ENCODE peak calls at places on chromosomes 4 and X, in seven cellular contexts. X is bronchial epithelial cell, B is AG04450, H is right lobe of liver, M is nephron progenitor cell, O is fibroblast of pulmonary artery, L is coronary artery. G is an unnamed sample.
A peak's percentile ranks its signal among the peaks of the same experiment; 100 is the strongest.

GRCh38 chr4:36042122-36042970 is 202.0 kb downstream of the ARAP2 start:
- DNase-seq in L (no peak), X (no peak), O (no peak), M (no peak), H (no peak), B (no peak), G (no peak)

GRCh38 chrX:151974336-151975227 is at the start of gene GABRE:
- DNase-seq in H (peak; percentile 64), M (peak; percentile 74), L (peak; percentile 74), B (no peak), X (no peak), O (no peak), G (peak; percentile 46)

GRCh38 chrX:47146121-47146935 is 1.3 kb downstream of the RBM10 start:
- DNase-seq in M (no peak), H (no peak), B (no peak), O (no peak), X (peak; percentile 10), L (no peak), G (no peak)

GRCh38 chr4:117010695-117011094 is 74.7 kb downstream of the TRAM1L1 start:
- DNase-seq in H (no peak), L (no peak), O (no peak), X (no peak), M (no peak), B (no peak), G (no peak)

GRCh38 chr4:152289963-152290362 is 245.9 kb downstream of the FBXW7 start:
- DNase-seq in X (no peak), H (no peak), M (no peak), O (peak; percentile 16), L (no peak), B (no peak), G (peak; percentile 77)

GRCh38 chrX:132876509-132876837 is 82.0 kb downstream of the HS6ST2 start:
- DNase-seq in X (no peak), M (peak; percentile 63), O (no peak), H (no peak), B (no peak), L (no peak), G (no peak)

GRCh38 chr4:170014359-170015008 is 11.7 kb downstream of the MFAP3L start:
- DNase-seq in L (no peak), B (no peak), M (no peak), O (no peak), X (no peak), H (no peak), G (peak; percentile 68)

GRCh38 chr4:117093581-117093980 is 8.2 kb upstream of the TRAM1L1 start:
- DNase-seq in B (no peak), X (no peak), L (no peak), M (no peak), O (peak; percentile 11), H (no peak), G (no peak)

GRCh38 chrX:18887177-18887820 is 96.6 kb downstream of the PHKA2 start:
- DNase-seq in L (no peak), M (no peak), X (peak; percentile 25), H (peak; percentile 70), B (no peak), O (no peak), G (no peak)

GRCh38 chrX:115895678-115896329 is 274.7 kb upstream of the AGTR2 start:
- DNase-seq in H (no peak), B (no peak), O (no peak), M (no peak), X (no peak), L (no peak), G (no peak)

GRCh38 chr4:128757712-128758111 is 51.8 kb upstream of the JADE1 start:
- DNase-seq in O (no peak), M (peak; percentile 15), H (no peak), X (no peak), L (peak; percentile 77), B (no peak), G (peak; percentile 35)

GRCh38 chr4:41144812-41145211 is 69.5 kb downstream of the APBB2 start:
- DNase-seq in B (no peak), L (no peak), H (no peak), X (peak; percentile 65), M (no peak), O (no peak), G (no peak)

GRCh38 chr4:25842229-25842840 is 20.5 kb downstream of the SEL1L3 start:
- DNase-seq in X (no peak), L (peak; percentile 22), M (no peak), B (no peak), H (no peak), O (no peak), G (no peak)

GRCh38 chrX:130343411-130343810 is 3.7 kb downstream of the SLC25A14 start:
- DNase-seq in L (no peak), B (no peak), X (no peak), M (no peak), H (no peak), O (peak; percentile 22), G (peak; percentile 5)

GRCh38 chr4:2484993-2485392 is 16.1 kb downstream of the RNF4 start:
- DNase-seq in M (no peak), L (no peak), X (peak; percentile 11), B (no peak), H (peak; percentile 70), O (peak; percentile 32), G (peak; percentile 34)

GRCh38 chr4:100738388-100739165 is 220.8 kb upstream of the EMCN start:
- DNase-seq in M (no peak), O (peak; percentile 93), B (peak; percentile 29), X (peak; percentile 99), H (no peak), L (no peak), G (peak; percentile 98)

GRCh38 chrX:116272328-116272727 is 101.8 kb downstream of the AGTR2 start:
- DNase-seq in M (no peak), H (no peak), O (peak; percentile 96), L (no peak), X (peak; percentile 96), B (peak; percentile 34), G (peak; percentile 89)

GRCh38 chrX:153957224-153957623 is 12.8 kb upstream of the RENBP start:
- DNase-seq in X (no peak), M (no peak), H (no peak), B (no peak), O (no peak), L (no peak), G (no peak)

GRCh38 chrX:77442728-77443127 is 4.5 kb upstream of the FGF16 start:
- DNase-seq in O (peak; percentile 67), X (peak; percentile 89), M (no peak), H (no peak), L (no peak), B (peak; percentile 4), G (peak; percentile 90)

GRCh38 chr4:41022116-41022515 is 192.2 kb downstream of the APBB2 start:
- DNase-seq in H (no peak), B (no peak), L (no peak), O (no peak), M (no peak), X (no peak), G (no peak)

GRCh38 chrX:20071511-20072079 is 45.1 kb downstream of the MAP7D2 start:
- DNase-seq in B (no peak), M (no peak), H (no peak), L (no peak), X (no peak), O (no peak), G (no peak)

GRCh38 chr4:128979934-128980333 is 113.4 kb downstream of the SCLT1 start:
- DNase-seq in H (no peak), B (peak; percentile 13), X (peak; percentile 82), M (no peak), L (no peak), O (peak; percentile 86), G (peak; percentile 93)

GRCh38 chr4:66688674-66689073 is 856.6 kb downstream of the CENPC start:
- DNase-seq in L (no peak), X (peak; percentile 46), O (peak; percentile 71), M (no peak), H (no peak), B (no peak), G (peak; percentile 80)
- TF ChIP-seq CTCF in L (no peak), X (no peak), O (peak; percentile 55), M (no peak), H (no peak), B (no peak), G (peak; percentile 42)

GRCh38 chr4:48879561-48880442 is 26.8 kb downstream of the OCIAD2 start:
- DNase-seq in H (no peak), X (no peak), O (no peak), L (no peak), B (no peak), M (no peak), G (no peak)

DNA sequence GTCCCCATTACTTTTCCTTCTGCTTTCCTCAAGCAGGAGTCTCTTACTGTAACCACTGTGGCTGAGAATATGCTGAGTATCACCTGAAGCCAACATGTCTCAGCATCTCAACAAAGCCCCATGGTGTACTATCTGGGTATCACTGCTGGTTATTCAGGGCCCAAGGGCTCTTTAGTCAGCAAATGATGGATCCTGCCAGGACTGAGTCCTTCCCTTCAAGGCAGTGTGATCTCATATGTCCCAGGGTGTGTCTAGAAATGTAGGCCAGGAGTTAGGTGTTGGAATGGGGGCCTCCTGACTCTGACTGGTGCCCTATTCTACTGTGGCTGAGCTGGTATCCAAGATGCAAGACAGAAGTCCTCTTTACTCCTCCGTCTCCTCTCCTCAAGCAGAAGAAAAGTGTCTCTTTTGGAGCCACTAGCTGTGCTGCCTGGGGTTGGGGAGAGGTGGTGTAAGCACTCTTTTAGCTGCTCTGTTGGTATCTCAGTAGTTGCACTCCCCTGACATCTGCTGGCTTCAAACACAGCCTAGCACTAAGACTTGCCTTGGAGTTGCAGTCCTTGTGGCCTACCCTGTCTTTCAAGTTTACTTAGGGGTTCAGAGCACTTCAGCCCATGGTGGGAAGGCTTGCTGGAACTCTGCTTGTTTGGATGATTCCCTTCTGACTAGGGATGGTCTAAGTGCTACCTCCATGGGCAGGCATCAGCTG is 28.6 kb downstream of the OCIAD2 start:
- DNase-seq in O (no peak), X (peak; percentile 91), H (no peak), L (no peak), M (no peak), B (no peak), G (no peak)
- TF ChIP-seq CTCF in O (no peak), X (no peak), H (no peak), L (no peak), M (no peak), B (no peak), G (no peak)

DNA sequence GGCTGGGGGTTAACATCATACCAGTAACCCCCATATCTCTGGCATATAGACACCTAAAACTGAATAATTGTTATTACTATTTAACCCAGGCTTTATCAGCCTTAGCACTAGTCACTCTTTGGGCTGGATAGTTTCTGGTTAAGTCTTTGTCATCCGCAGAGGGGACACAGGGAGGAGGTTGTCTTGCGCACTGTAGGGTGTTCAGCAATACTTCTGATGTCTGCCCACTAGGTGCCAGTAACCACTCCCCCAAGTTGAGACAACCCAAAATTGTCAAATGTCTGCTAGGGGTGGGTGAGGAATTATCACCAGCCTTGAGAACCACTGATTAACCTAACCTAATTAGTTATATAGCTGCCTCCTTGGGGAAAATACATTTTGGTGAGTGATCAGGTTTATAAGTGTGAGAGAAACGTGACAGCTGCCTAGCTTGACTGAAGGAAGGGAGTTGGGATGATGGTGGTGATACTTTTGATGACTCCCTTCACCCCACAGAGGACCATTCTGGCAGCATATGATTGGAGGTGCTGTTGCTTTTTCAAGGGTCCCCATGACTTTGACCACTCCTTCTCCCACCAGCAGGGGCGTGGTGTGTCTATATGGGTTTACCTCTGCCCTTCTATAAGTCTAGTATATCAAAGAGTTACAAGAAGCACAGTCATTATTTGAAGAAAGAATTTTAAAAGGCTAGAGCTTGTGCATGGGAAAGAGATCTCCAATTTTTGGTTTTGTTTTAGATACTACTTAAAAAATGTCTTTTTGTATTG is 140.9 kb downstream of the STIM2 start:
- DNase-seq in H (no peak), X (no peak), O (no peak), L (no peak), M (no peak), B (no peak), G (no peak)
- TF ChIP-seq CTCF in H (no peak), X (no peak), O (no peak), L (no peak), M (no peak), B (no peak), G (no peak)

GRCh38 chrX:131405497-131405896 is 116.4 kb upstream of the IGSF1 start:
- DNase-seq in L (no peak), X (no peak), M (no peak), H (no peak), O (no peak), B (no peak), G (no peak)
- TF ChIP-seq CTCF in L (no peak), X (no peak), M (peak; percentile 25), H (no peak), O (no peak), B (no peak), G (peak; percentile 19)

G was measured in fibroblast of the aortic adventitia.